ENCODE peak calls at places on chromosomes 16 and 17, in five cellular contexts. C is GM23248, A is tibial nerve, U is breast epithelium, H is spleen. T is an unnamed sample. For H3K9me3, the result is how much of the 10 kb centered on the place peaks cover.

GRCh38 chr17:32445075-32445427 is 741 bp downstream of the PSMD11 start:
- DNase-seq in C (peak), A (no peak), H (no peak), U (no peak), T (peak)

GRCh38 chr16:3065069-3065741 is at the start of gene IL32:
- DNase-seq in A (no peak), H (no peak), U (no peak), C (peak), T (peak)

GRCh38 chr16:53809088-53809951 is 105.4 kb downstream of the FTO start:
- DNase-seq in A (no peak), H (no peak), U (no peak), C (peak), T (no peak)

GRCh38 chr16:85446846-85447656 is 166.1 kb upstream of the GSE1 start:
- DNase-seq in A (no peak), H (peak), C (no peak), U (no peak), T (no peak)

GRCh38 chr16:27799866-27800265 is 249.9 kb downstream of the KATNIP start:
- DNase-seq in H (no peak), U (no peak), C (no peak), A (no peak), T (no peak)

GRCh38 chr16:72464597-72465368 is 292.8 kb upstream of the PMFBP1 start:
- DNase-seq in C (no peak), A (no peak), H (no peak), U (no peak), T (no peak)

GRCh38 chr16:58556678-58557077 is 41.4 kb downstream of the SETD6 start:
- DNase-seq in C (peak), H (no peak), U (no peak), A (no peak), T (no peak)

GRCh38 chr16:28131743-28132393 is 68.4 kb upstream of the GSG1L start:
- DNase-seq in U (no peak), C (no peak), H (no peak), A (no peak), T (no peak)

GRCh38 chr17:58335779-58336455 is 7.3 kb upstream of the TSPOAP1 start:
- DNase-seq in C (no peak), H (peak), U (peak), A (no peak), T (no peak)

GRCh38 chr16:67979955-67980678 is at the start of gene DPEP3:
- DNase-seq in C (no peak), U (no peak), H (no peak), A (no peak), T (no peak)

GRCh38 chr16:73025111-73025505 is 22.8 kb downstream of the ZFHX3 start:
- DNase-seq in H (no peak), A (no peak), U (no peak), C (peak), T (no peak)

GRCh38 chr17:30532871-30533270 is 55.7 kb downstream of the GOSR1 start:
- DNase-seq in C (no peak), H (no peak), A (no peak), U (no peak), T (no peak)

GRCh38 chr17:38800237-38800760 is 943 bp upstream of the PIP4K2B start:
- DNase-seq in U (no peak), A (no peak), C (no peak), H (no peak), T (no peak)

GRCh38 chr16:31112711-31113419 is 4.6 kb upstream of the KAT8 start:
- DNase-seq in C (no peak), H (no peak), A (no peak), U (no peak), T (no peak)

GRCh38 chr17:1638171-1638583 is 7.4 kb downstream of the SCARF1 start:
- DNase-seq in U (no peak), H (peak), C (no peak), A (no peak), T (no peak)

GRCh38 chr17:70110443-70110880 is 35.4 kb downstream of the KCNJ16 start:
- DNase-seq in C (peak), U (no peak), H (no peak), A (no peak), T (no peak)

GRCh38 chr17:76000016-76000754 is 470 bp upstream of the CDK3 start:
- DNase-seq in A (no peak), H (peak), U (no peak), C (peak), T (peak)

GRCh38 chr16:47304563-47304962 is 156.3 kb downstream of the ITFG1 start:
- DNase-seq in C (peak), A (no peak), H (no peak), U (no peak), T (no peak)

GRCh38 chr16:68079616-68080344 is 5.4 kb upstream of the NFATC3 start:
- DNase-seq in H (peak), C (no peak), U (peak), A (peak), T (peak)

GRCh38 chr17:42118545-42118944 is 2.6 kb downstream of the KAT2A start:
- DNase-seq in U (no peak), H (no peak), A (no peak), C (peak), T (no peak)

GRCh38 chr17:68993112-68993511 is 37.9 kb upstream of the ABCA8 start:
- DNase-seq in U (no peak), H (no peak), C (peak), A (no peak), T (no peak)

GRCh38 chr17:36550491-36551417 is 6.0 kb downstream of the GGNBP2 start:
- DNase-seq in C (no peak), U (no peak), A (no peak), H (no peak), T (no peak)

GRCh38 chr16:11994187-11995119 is 17.9 kb downstream of the SNX29 start:
- DNase-seq in A (no peak), C (peak), H (peak), U (no peak), T (no peak)

GRCh38 chr17:52790359-52790955 is 631.9 kb upstream of the CA10 start:
- DNase-seq in U (no peak), A (no peak), C (no peak), H (no peak), T (no peak)
- H3K9me3 ChIP-seq in U (under half), A (under half), C (under half), H (under half), T (under half)

GRCh38 chr17:83196088-83196765 is 116.8 kb downstream of the METRNL start:
- DNase-seq in A (peak), H (peak), U (peak), C (peak), T (no peak)

GRCh38 chr17:83194761-83195329 is 115.4 kb downstream of the METRNL start:
- DNase-seq in C (peak), H (peak), U (peak), A (peak), T (no peak)

GRCh38 chr17:83194189-83194565 is 114.8 kb downstream of the METRNL start:
- DNase-seq in U (peak), C (peak), A (peak), H (peak), T (no peak)

GRCh38 chr17:83196973-83197880 is 117.8 kb downstream of the METRNL start:
- DNase-seq in C (peak), U (peak), H (peak), A (peak), T (no peak)

DNA sequence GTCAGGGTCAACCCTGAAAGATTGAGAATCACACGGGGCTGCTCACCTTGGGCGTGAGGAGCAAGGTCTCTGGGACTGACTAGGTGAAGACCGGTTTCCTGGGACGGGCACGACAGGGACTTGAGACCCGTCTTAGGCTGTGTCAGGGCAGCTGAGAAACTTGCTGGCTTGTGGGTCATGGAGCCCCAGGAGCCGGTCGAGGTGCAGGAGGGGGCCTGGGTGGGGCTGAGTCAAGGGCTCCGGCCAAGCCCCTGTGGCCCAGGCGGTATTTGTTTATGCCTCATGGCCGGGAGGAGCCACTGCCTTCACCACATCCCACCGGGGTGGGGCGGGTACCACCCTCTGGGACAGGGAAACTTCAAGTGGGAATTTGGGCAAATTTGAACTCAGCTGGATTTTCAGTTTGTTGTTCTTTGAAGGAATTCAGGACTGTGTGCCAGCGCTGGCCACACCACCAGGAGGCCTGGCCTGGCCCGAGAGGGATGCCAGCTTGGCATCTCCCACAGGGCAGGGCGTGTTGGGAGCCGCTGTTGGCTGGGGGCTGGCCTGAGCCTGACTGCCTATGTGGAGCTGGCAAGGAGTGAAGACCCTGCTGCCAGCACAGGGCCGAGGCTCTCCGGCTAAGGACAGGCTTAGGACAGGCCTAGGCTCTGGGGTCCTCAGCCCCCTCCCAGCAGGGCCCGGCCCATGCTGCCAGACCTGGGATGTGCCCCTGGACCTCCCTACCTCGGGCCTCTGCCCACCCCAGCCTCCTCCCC is 116.1 kb downstream of the METRNL start:
- DNase-seq in A (peak), C (peak), U (peak), H (peak), T (no peak)
- H3K9me3 ChIP-seq in A (under half), C (under half), U (under half), H (under half), T (under half)

DNA sequence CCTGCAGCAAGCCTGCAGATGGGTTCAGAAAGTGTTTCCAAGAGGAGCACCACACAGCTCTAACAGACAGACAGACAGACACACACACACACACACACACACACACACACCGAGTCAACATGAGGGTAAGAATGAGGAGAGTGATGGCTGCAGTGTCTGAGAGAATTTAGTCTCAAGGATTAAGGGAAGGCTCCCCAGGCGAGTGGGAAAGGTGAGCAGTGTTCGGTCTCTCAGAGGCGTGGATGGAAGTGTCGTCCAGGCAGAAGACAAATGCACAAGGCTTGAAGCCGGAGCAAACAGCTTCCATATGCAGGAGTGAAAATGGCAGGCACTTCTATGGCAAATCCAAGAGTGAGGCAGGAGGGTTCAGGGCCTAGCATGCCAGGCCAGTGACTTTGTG is 770.1 kb downstream of the KCNJ18 start:
- DNase-seq in H (no peak), C (no peak), U (no peak), A (no peak), T (no peak)
- H3K9me3 ChIP-seq in H (under half), C (under half), U (under half), A (under half), T (under half)

GRCh38 chr16:71449020-71449419 is 7.2 kb upstream of the TLE7 start:
- DNase-seq in U (no peak), C (no peak), H (no peak), A (no peak), T (no peak)
- H3K9me3 ChIP-seq in U (half or more), C (under half), H (under half), A (half or more), T (under half)

T was measured in T-helper 17 cell.